ENCODE peak calls at places on chromosomes 16 and 17, in four cellular contexts. R, K, M and Q are unnamed samples.
A peak's percentile ranks its signal among the peaks of the same experiment; 100 is the strongest.

GRCh38 chr17:7021993-7022778 is 664 bp upstream of the BCL6B start:
- DNase-seq in K (peak; percentile 47), R (peak; percentile 49), M (no peak), Q (peak; percentile 79)

GRCh38 chr16:14303182-14303618 is 232.1 kb downstream of the MRTFB start:
- DNase-seq in K (no peak), R (peak; percentile 34), M (no peak), Q (peak; percentile 44)

GRCh38 chr16:23339781-23340180 is 37.7 kb downstream of the SCNN1B start:
- DNase-seq in M (no peak), R (no peak), K (peak; percentile 45), Q (peak; percentile 96)

GRCh38 chr17:74584714-74585113 is 7.4 kb downstream of the CD300LD start:
- DNase-seq in M (no peak), R (no peak), K (no peak), Q (no peak)

GRCh38 chr17:56488800-56489199 is 104.7 kb upstream of the NOG start:
- DNase-seq in K (no peak), R (no peak), M (no peak), Q (no peak)

GRCh38 chr16:49503242-49504022 is 129.8 kb downstream of the C16orf78 start:
- DNase-seq in M (no peak), K (no peak), R (no peak), Q (no peak)

GRCh38 chr16:19184823-19185509 is 16.9 kb downstream of the SYT17 start:
- DNase-seq in M (no peak), R (no peak), K (no peak), Q (no peak)

GRCh38 chr16:17130733-17131132 is 340.0 kb downstream of the XYLT1 start:
- DNase-seq in R (no peak), M (no peak), K (no peak), Q (no peak)

GRCh38 chr17:61411114-61411943 is 11.7 kb downstream of the TBX2 start:
- DNase-seq in R (peak; percentile 88), M (no peak), K (no peak), Q (peak; percentile 79)

GRCh38 chr17:77848257-77848656 is 110.2 kb upstream of the TNRC6C start:
- DNase-seq in K (no peak), R (no peak), M (no peak), Q (no peak)

GRCh38 chr17:29618272-29619065 is 4.2 kb downstream of the CORO6 start:
- DNase-seq in R (no peak), K (no peak), M (no peak), Q (no peak)

GRCh38 chr17:43216762-43217613 is 5.3 kb downstream of the TMEM106A start:
- DNase-seq in M (no peak), K (no peak), R (no peak), Q (no peak)

GRCh38 chr17:77571141-77571540 is 387.4 kb upstream of the TNRC6C start:
- DNase-seq in M (no peak), K (no peak), R (no peak), Q (no peak)

GRCh38 chr16:87317766-87318121 is 552 bp upstream of the C16orf95 start:
- DNase-seq in K (peak; percentile 37), M (no peak), R (peak; percentile 75), Q (no peak)

GRCh38 chr17:7258731-7259554 is 3.3 kb downstream of the CLDN7 start:
- DNase-seq in K (no peak), M (no peak), R (peak; percentile 39), Q (peak; percentile 65)

GRCh38 chr17:77875881-77876509 is 82.5 kb upstream of the TNRC6C start:
- DNase-seq in R (no peak), K (no peak), M (no peak), Q (no peak)

GRCh38 chr16:61726125-61726524 is 310.1 kb downstream of the CDH8 start:
- DNase-seq in K (no peak), R (no peak), M (no peak), Q (no peak)

GRCh38 chr17:39429600-39429999 is 21.5 kb downstream of the MED1 start:
- DNase-seq in R (no peak), K (no peak), M (no peak), Q (no peak)

GRCh38 chr17:9071016-9071415 is 49.7 kb downstream of the NTN1 start:
- DNase-seq in M (no peak), R (no peak), K (no peak), Q (no peak)

GRCh38 chr16:53913082-53913870 is 209.3 kb downstream of the FTO start:
- DNase-seq in M (no peak), R (peak; percentile 93), K (no peak), Q (no peak)

GRCh38 chr17:18004345-18004744 is 31.7 kb downstream of the DRC3 start:
- DNase-seq in R (no peak), K (no peak), M (no peak), Q (no peak)

GRCh38 chr17:75151893-75152292 is 2.4 kb downstream of the JPT1 start:
- DNase-seq in M (no peak), R (peak; percentile 25), K (no peak), Q (no peak)

GRCh38 chr17:82936768-82937171 is 96.9 kb upstream of the ZNF750 start:
- DNase-seq in R (no peak), M (no peak), K (no peak), Q (no peak)

GRCh38 chr16:84844049-84844350 is 24.2 kb downstream of the CRISPLD2 start:
- DNase-seq in R (no peak), K (no peak), M (no peak), Q (no peak)

GRCh38 chr17:70916469-70916868 is 747.1 kb downstream of the KCNJ2 start:
- DNase-seq in M (no peak), R (no peak), K (no peak), Q (no peak)
- H3K27me3 ChIP-seq in M (no peaks in the 10 kb centered on the region), R (no peaks in the 10 kb centered on the region), K (no peaks in the 10 kb centered on the region), Q (no peaks in the 10 kb centered on the region)

DNA sequence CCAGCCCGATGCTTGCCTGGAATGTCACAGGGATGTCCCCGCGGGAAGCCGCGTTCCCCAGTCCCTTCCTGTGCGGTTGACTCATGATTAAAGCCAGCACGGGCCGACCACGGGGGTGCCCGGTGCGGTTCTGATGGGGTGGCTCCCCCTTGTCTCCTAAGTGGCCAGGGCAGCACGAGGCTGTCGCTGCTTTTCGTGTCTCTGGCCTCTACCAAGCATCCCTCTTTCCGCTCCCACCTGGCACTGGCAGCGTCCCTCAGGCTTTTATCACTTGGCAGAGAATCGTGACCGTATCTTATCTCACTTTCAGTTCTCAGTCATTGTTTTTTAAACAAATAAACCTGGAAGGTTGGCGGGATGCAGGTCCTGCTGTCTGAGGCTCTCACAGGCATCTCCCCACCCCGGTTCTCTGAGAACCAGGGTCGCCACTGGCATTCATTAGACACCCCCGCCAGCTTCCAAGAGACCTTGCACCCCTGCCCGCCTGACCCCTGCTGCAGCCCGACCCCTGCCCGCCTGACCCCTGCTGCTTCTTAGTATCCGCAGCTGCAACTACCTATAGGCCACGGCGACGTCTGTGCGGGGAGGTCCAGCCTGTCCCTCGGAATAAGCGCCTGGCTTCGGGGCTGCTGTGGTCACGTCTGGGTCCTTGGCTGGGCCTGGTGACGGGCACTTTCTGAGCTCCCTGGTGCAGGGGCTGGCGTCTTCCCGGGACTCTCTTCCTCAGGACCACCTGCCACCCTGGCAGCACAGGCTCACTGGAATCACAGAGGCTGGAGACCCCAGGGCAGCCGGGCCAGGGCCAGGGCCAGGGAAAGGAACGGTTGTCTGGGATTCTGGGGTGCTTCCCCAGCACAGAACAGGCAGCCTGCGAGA is 7.5 kb downstream of the C1QTNF8 start:
- DNase-seq in K (no peak), R (no peak), M (no peak), Q (no peak)
- H3K27me3 ChIP-seq in K (no peaks in the 10 kb centered on the region), R (no peaks in the 10 kb centered on the region), M (no peaks in the 10 kb centered on the region), Q (peaks cover 72% of the 10 kb centered on the region)

GRCh38 chr16:86307518-86307903 is 202.8 kb upstream of the FOXF1 start:
- DNase-seq in R (peak; percentile 90), K (no peak), M (no peak), Q (no peak)
- H3K27me3 ChIP-seq in R (no peaks in the 10 kb centered on the region), K (no peaks in the 10 kb centered on the region), M (no peaks in the 10 kb centered on the region), Q (peaks cover 81% of the 10 kb centered on the region)

GRCh38 chr17:31544186-31544585 is 152.7 kb downstream of the RAB11FIP4 start:
- DNase-seq in K (peak; percentile 96), M (no peak), R (no peak), Q (no peak)

GRCh38 chr17:31537558-31537957 is 146.1 kb downstream of the RAB11FIP4 start:
- DNase-seq in K (no peak), M (no peak), R (no peak), Q (no peak)

GRCh38 chr17:31538080-31538762 is 146.7 kb downstream of the RAB11FIP4 start:
- DNase-seq in K (no peak), M (no peak), R (no peak), Q (no peak)

GRCh38 chr17:31540602-31541307 is 149.3 kb downstream of the RAB11FIP4 start:
- DNase-seq in R (no peak), M (no peak), K (no peak), Q (no peak)

GRCh38 chr17:31541559-31541958 is 150.1 kb downstream of the RAB11FIP4 start:
- DNase-seq in K (no peak), R (no peak), M (no peak), Q (no peak)
- H3K27me3 ChIP-seq in K (no peaks in the 10 kb centered on the region), R (no peaks in the 10 kb centered on the region), M (no peaks in the 10 kb centered on the region), Q (no peaks in the 10 kb centered on the region)

DNA sequence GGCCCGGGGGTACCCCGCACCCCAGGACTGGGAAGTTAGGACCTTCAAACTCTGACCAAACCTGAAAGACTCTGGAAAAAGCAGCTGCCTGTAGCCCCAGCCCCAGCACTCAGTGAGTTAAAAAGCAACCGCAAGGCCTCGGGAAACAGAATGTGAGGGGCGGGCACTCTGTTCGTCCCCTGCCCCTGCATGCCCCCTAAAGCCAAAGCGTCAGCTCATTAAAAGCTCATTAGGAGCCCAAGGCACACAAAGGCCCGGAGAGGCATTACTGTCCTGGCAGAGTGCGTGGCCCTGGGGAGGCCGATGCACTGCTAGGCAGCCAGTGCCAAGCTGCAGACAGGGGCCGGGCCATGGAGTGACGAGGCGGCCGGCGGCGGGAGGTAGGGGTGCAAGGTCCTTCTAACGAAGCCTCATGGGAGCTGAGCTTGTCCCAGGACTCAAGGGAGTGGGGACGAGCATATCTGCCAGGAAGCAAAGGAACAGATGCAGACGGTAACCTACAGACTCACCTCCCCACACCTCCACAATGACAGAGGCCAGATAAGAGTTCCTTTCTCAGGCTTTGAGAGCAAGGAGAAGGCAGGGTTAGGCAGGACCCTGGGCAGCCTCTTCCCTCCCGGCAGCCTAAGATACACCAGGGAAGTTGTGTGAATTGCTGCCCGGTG is 116.8 kb downstream of the ENGASE start:
- DNase-seq in K (no peak), M (no peak), R (no peak), Q (no peak)
- H3K27me3 ChIP-seq in K (no peaks in the 10 kb centered on the region), M (no peaks in the 10 kb centered on the region), R (no peaks in the 10 kb centered on the region), Q (peaks cover 87% of the 10 kb centered on the region)

DNA sequence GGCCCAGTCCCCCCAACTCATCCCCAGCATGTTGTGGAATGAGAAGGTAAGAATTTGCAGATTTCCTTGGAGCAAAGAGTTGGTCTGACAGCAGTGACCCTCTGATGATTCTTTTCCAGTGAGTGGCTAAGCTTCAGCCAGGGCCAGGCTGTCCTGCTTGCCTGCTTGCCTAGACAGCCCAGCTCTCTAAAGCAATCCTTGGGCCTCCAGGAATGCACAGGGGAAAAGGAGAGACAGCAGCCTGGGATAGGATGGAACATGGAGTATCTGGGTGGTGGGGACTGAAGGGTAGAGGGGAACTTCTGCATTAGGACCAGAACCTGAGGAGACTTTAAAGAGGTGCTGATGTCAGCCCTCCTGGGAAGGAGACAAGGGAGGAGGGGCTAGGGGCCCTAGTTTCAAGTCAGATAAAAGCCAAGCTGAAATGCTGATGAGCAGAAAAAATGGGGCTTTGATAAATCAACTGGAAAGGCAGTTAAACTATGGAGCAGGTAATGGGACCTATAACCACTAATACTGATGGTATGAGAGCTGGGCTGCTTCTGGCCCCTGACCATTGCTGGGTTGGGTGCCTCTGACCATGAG is 1.8 kb downstream of the HOXB7 start:
- DNase-seq in R (no peak), K (no peak), M (no peak), Q (no peak)
- H3K27me3 ChIP-seq in R (peaks cover 2% of the 10 kb centered on the region), K (peaks cover 34% of the 10 kb centered on the region), M (peaks cover 12% of the 10 kb centered on the region), Q (no peaks in the 10 kb centered on the region)

GRCh38 chr16:1918890-1919679 is 870 bp upstream of the HS3ST6 start:
- DNase-seq in K (no peak), M (no peak), R (no peak), Q (no peak)
- H3K27me3 ChIP-seq in K (peaks cover 65% of the 10 kb centered on the region), M (no peaks in the 10 kb centered on the region), R (peaks cover 53% of the 10 kb centered on the region), Q (peaks cover 35% of the 10 kb centered on the region)